ENCODE peak calls at places on chromosomes 3 and 15, in ten cellular contexts. C, P, O, S, X, H, R, V, N and B are unnamed samples.

GRCh38 chr3:127147291-127147905 is 45.5 kb upstream of the PRR23E start:
- DNase-seq in H (no peak), P (no peak), N (no peak), V (no peak), O (no peak), X (no peak), C (no peak), S (no peak), R (no peak), B (no peak)

GRCh38 chr15:63473999-63474809 is 30.2 kb upstream of the USP3 start:
- DNase-seq in X (no peak), S (no peak), P (no peak), H (no peak), C (no peak), N (no peak), R (no peak), V (no peak), O (no peak), B (no peak)

GRCh38 chr15:88657326-88658069 is 18.7 kb downstream of the ISG20 start:
- DNase-seq in R (peak), S (peak), X (no peak), C (peak), N (no peak), O (peak), P (peak), V (no peak), H (no peak), B (peak)

GRCh38 chr3:108126348-108126747 is 35.5 kb upstream of the CD47 start:
- DNase-seq in V (no peak), X (no peak), R (no peak), P (no peak), C (no peak), N (no peak), O (no peak), H (no peak), S (no peak), B (no peak)

GRCh38 chr3:56123487-56123886 is 344.8 kb downstream of the ERC2 start:
- DNase-seq in N (no peak), C (no peak), X (no peak), V (no peak), R (no peak), P (no peak), H (no peak), S (no peak), O (no peak), B (no peak)

GRCh38 chr3:123081718-123082369 is 15.0 kb downstream of the PDIA5 start:
- DNase-seq in N (peak), P (no peak), V (no peak), C (peak), H (no peak), R (peak), S (no peak), O (no peak), X (no peak), B (no peak)

GRCh38 chr3:127399154-127399553 is 111.3 kb upstream of the PRR20G start:
- DNase-seq in H (no peak), R (no peak), P (no peak), V (no peak), C (no peak), N (no peak), X (no peak), S (no peak), O (no peak), B (no peak)

GRCh38 chr3:194158942-194159439 is 23.0 kb downstream of the HES1 start:
- DNase-seq in S (no peak), P (no peak), X (no peak), H (no peak), R (no peak), C (no peak), N (no peak), V (no peak), O (no peak), B (no peak)

GRCh38 chr3:111668912-111669488 is 73.9 kb upstream of the ZBED2 start:
- DNase-seq in N (peak), H (no peak), S (peak), C (peak), V (no peak), O (no peak), X (no peak), R (no peak), P (no peak), B (no peak)

GRCh38 chr3:127525373-127525772 is 65.2 kb downstream of the TPRA1 start:
- DNase-seq in O (peak), V (peak), R (no peak), P (no peak), H (no peak), S (no peak), X (no peak), N (no peak), C (no peak), B (no peak)

GRCh38 chr3:178352300-178353021 is 183.8 kb upstream of the KCNMB2 start:
- DNase-seq in P (no peak), N (peak), C (peak), V (peak), S (no peak), X (no peak), R (no peak), H (no peak), O (no peak), B (no peak)